ENCODE peak calls at places on chromosome 12, in five cellular contexts. One of them, this sample, is unnamed.

GRCh38 chr12:54232790-54233189 is 44.0 kb upstream of the SMUG1 start:
- DNase-seq in stimulated activated CD8-positive, alpha-beta memory T cell treated with anti-CD3 and anti-CD28 coated beads, Interleukin-7, amount 100 ng/mL, for 1 hour: no peak
- DNase-seq in A549: no peak
- DNase-seq in activated T-helper 9 cell treated with anti-CD3 and anti-CD28 coated beads, Interleukin-2, amount 50 U/mL, for 16 hours: no peak
- DNase-seq in H7: peak
- DNase-seq in this sample: peak

GRCh38 chr12:32589165-32589891 is 89.8 kb upstream of the DNM1L start:
- DNase-seq in H7: no peak
- DNase-seq in A549: no peak
- DNase-seq in stimulated activated CD8-positive, alpha-beta memory T cell treated with anti-CD3 and anti-CD28 coated beads, Interleukin-7, amount 100 ng/mL, for 1 hour: no peak
- DNase-seq in activated T-helper 9 cell treated with anti-CD3 and anti-CD28 coated beads, Interleukin-2, amount 50 U/mL, for 16 hours: no peak
- DNase-seq in this sample: no peak

GRCh38 chr12:128617304-128617833 is 206.4 kb downstream of the SLC15A4 start:
- DNase-seq in stimulated activated CD8-positive, alpha-beta memory T cell treated with anti-CD3 and anti-CD28 coated beads, Interleukin-7, amount 100 ng/mL, for 1 hour: no peak
- DNase-seq in H7: no peak
- DNase-seq in A549: no peak
- DNase-seq in activated T-helper 9 cell treated with anti-CD3 and anti-CD28 coated beads, Interleukin-2, amount 50 U/mL, for 16 hours: no peak
- DNase-seq in this sample: no peak

GRCh38 chr12:72035625-72036024 is 97.0 kb downstream of the TPH2 start:
- DNase-seq in activated T-helper 9 cell treated with anti-CD3 and anti-CD28 coated beads, Interleukin-2, amount 50 U/mL, for 16 hours: no peak
- DNase-seq in H7: peak
- DNase-seq in stimulated activated CD8-positive, alpha-beta memory T cell treated with anti-CD3 and anti-CD28 coated beads, Interleukin-7, amount 100 ng/mL, for 1 hour: no peak
- DNase-seq in A549: no peak
- DNase-seq in this sample: peak

GRCh38 chr12:105057174-105057573 is 27.1 kb downstream of the ALDH1L2 start:
- DNase-seq in A549: no peak
- DNase-seq in activated T-helper 9 cell treated with anti-CD3 and anti-CD28 coated beads, Interleukin-2, amount 50 U/mL, for 16 hours: no peak
- DNase-seq in stimulated activated CD8-positive, alpha-beta memory T cell treated with anti-CD3 and anti-CD28 coated beads, Interleukin-7, amount 100 ng/mL, for 1 hour: no peak
- DNase-seq in H7: no peak
- DNase-seq in this sample: no peak

GRCh38 chr12:105804591-105805265 is 334.0 kb downstream of the NUAK1 start:
- DNase-seq in stimulated activated CD8-positive, alpha-beta memory T cell treated with anti-CD3 and anti-CD28 coated beads, Interleukin-7, amount 100 ng/mL, for 1 hour: no peak
- DNase-seq in A549: no peak
- DNase-seq in H7: no peak
- DNase-seq in activated T-helper 9 cell treated with anti-CD3 and anti-CD28 coated beads, Interleukin-2, amount 50 U/mL, for 16 hours: no peak
- DNase-seq in this sample: no peak

GRCh38 chr12:47234576-47235141 is 154.9 kb upstream of the AMIGO2 start:
- DNase-seq in stimulated activated CD8-positive, alpha-beta memory T cell treated with anti-CD3 and anti-CD28 coated beads, Interleukin-7, amount 100 ng/mL, for 1 hour: no peak
- DNase-seq in activated T-helper 9 cell treated with anti-CD3 and anti-CD28 coated beads, Interleukin-2, amount 50 U/mL, for 16 hours: no peak
- DNase-seq in H7: peak
- DNase-seq in A549: no peak
- DNase-seq in this sample: peak

GRCh38 chr12:104669851-104670337 is 213.1 kb downstream of the CHST11 start:
- DNase-seq in A549: no peak
- DNase-seq in activated T-helper 9 cell treated with anti-CD3 and anti-CD28 coated beads, Interleukin-2, amount 50 U/mL, for 16 hours: no peak
- DNase-seq in H7: no peak
- DNase-seq in stimulated activated CD8-positive, alpha-beta memory T cell treated with anti-CD3 and anti-CD28 coated beads, Interleukin-7, amount 100 ng/mL, for 1 hour: no peak
- DNase-seq in this sample: no peak

GRCh38 chr12:51070004-51070403 is 13.4 kb downstream of the CSRNP2 start:
- DNase-seq in stimulated activated CD8-positive, alpha-beta memory T cell treated with anti-CD3 and anti-CD28 coated beads, Interleukin-7, amount 100 ng/mL, for 1 hour: no peak
- DNase-seq in A549: no peak
- DNase-seq in H7: no peak
- DNase-seq in activated T-helper 9 cell treated with anti-CD3 and anti-CD28 coated beads, Interleukin-2, amount 50 U/mL, for 16 hours: no peak
- DNase-seq in this sample: peak

GRCh38 chr12:70365648-70366518 is at the start of gene KCNMB4:
- DNase-seq in stimulated activated CD8-positive, alpha-beta memory T cell treated with anti-CD3 and anti-CD28 coated beads, Interleukin-7, amount 100 ng/mL, for 1 hour: peak
- DNase-seq in A549: peak
- DNase-seq in activated T-helper 9 cell treated with anti-CD3 and anti-CD28 coated beads, Interleukin-2, amount 50 U/mL, for 16 hours: peak
- DNase-seq in H7: peak
- DNase-seq in this sample: peak

GRCh38 chr12:92539966-92540791 is 162.6 kb upstream of the PLEKHG7 start:
- DNase-seq in A549: no peak
- DNase-seq in H7: peak
- DNase-seq in activated T-helper 9 cell treated with anti-CD3 and anti-CD28 coated beads, Interleukin-2, amount 50 U/mL, for 16 hours: no peak
- DNase-seq in stimulated activated CD8-positive, alpha-beta memory T cell treated with anti-CD3 and anti-CD28 coated beads, Interleukin-7, amount 100 ng/mL, for 1 hour: no peak
- DNase-seq in this sample: peak

GRCh38 chr12:79844693-79845092 is 90.2 kb downstream of the PPP1R12A start:
- DNase-seq in stimulated activated CD8-positive, alpha-beta memory T cell treated with anti-CD3 and anti-CD28 coated beads, Interleukin-7, amount 100 ng/mL, for 1 hour: no peak
- DNase-seq in A549: peak
- DNase-seq in activated T-helper 9 cell treated with anti-CD3 and anti-CD28 coated beads, Interleukin-2, amount 50 U/mL, for 16 hours: no peak
- DNase-seq in H7: no peak
- DNase-seq in this sample: peak

GRCh38 chr12:132886529-132887477 is 602 bp downstream of the CHFR start:
- DNase-seq in H7: no peak
- DNase-seq in activated T-helper 9 cell treated with anti-CD3 and anti-CD28 coated beads, Interleukin-2, amount 50 U/mL, for 16 hours: peak
- DNase-seq in stimulated activated CD8-positive, alpha-beta memory T cell treated with anti-CD3 and anti-CD28 coated beads, Interleukin-7, amount 100 ng/mL, for 1 hour: no peak
- DNase-seq in A549: peak
- DNase-seq in this sample: peak

GRCh38 chr12:64718649-64719048 is 40.6 kb downstream of the GNS start:
- DNase-seq in H7: no peak
- DNase-seq in stimulated activated CD8-positive, alpha-beta memory T cell treated with anti-CD3 and anti-CD28 coated beads, Interleukin-7, amount 100 ng/mL, for 1 hour: no peak
- DNase-seq in A549: no peak
- DNase-seq in activated T-helper 9 cell treated with anti-CD3 and anti-CD28 coated beads, Interleukin-2, amount 50 U/mL, for 16 hours: no peak
- DNase-seq in this sample: no peak

GRCh38 chr12:107468182-107468581 is 217.4 kb upstream of the PWP1 start:
- DNase-seq in activated T-helper 9 cell treated with anti-CD3 and anti-CD28 coated beads, Interleukin-2, amount 50 U/mL, for 16 hours: no peak
- DNase-seq in stimulated activated CD8-positive, alpha-beta memory T cell treated with anti-CD3 and anti-CD28 coated beads, Interleukin-7, amount 100 ng/mL, for 1 hour: no peak
- DNase-seq in A549: no peak
- DNase-seq in H7: peak
- DNase-seq in this sample: no peak

GRCh38 chr12:92028039-92028709 is 117.5 kb downstream of the BTG1 start:
- DNase-seq in A549: no peak
- DNase-seq in activated T-helper 9 cell treated with anti-CD3 and anti-CD28 coated beads, Interleukin-2, amount 50 U/mL, for 16 hours: no peak
- DNase-seq in stimulated activated CD8-positive, alpha-beta memory T cell treated with anti-CD3 and anti-CD28 coated beads, Interleukin-7, amount 100 ng/mL, for 1 hour: no peak
- DNase-seq in H7: no peak
- DNase-seq in this sample: no peak

GRCh38 chr12:103913100-103913499 is 17.1 kb upstream of the HSP90B1 start:
- DNase-seq in stimulated activated CD8-positive, alpha-beta memory T cell treated with anti-CD3 and anti-CD28 coated beads, Interleukin-7, amount 100 ng/mL, for 1 hour: no peak
- DNase-seq in activated T-helper 9 cell treated with anti-CD3 and anti-CD28 coated beads, Interleukin-2, amount 50 U/mL, for 16 hours: no peak
- DNase-seq in A549: no peak
- DNase-seq in H7: no peak
- DNase-seq in this sample: no peak

GRCh38 chr12:24535334-24536019 is 413.4 kb downstream of the BCAT1 start:
- DNase-seq in A549: no peak
- DNase-seq in stimulated activated CD8-positive, alpha-beta memory T cell treated with anti-CD3 and anti-CD28 coated beads, Interleukin-7, amount 100 ng/mL, for 1 hour: no peak
- DNase-seq in activated T-helper 9 cell treated with anti-CD3 and anti-CD28 coated beads, Interleukin-2, amount 50 U/mL, for 16 hours: no peak
- DNase-seq in H7: no peak
- DNase-seq in this sample: no peak

GRCh38 chr12:80186727-80187217 is 87.4 kb downstream of the OTOGL start:
- DNase-seq in stimulated activated CD8-positive, alpha-beta memory T cell treated with anti-CD3 and anti-CD28 coated beads, Interleukin-7, amount 100 ng/mL, for 1 hour: no peak
- DNase-seq in A549: peak
- DNase-seq in activated T-helper 9 cell treated with anti-CD3 and anti-CD28 coated beads, Interleukin-2, amount 50 U/mL, for 16 hours: no peak
- DNase-seq in H7: peak
- DNase-seq in this sample: peak